ENCODE peak calls at places on chromosome 18, in four cellular contexts. One of them, this sample, is unnamed.

GRCh38 chr18:36688020-36688965 is 140.5 kb downstream of the TPGS2 start:
- DNase-seq in IMR-90: peak; percentile 74
- DNase-seq in endothelial cell of umbilical vein: peak; percentile 69
- DNase-seq in HT1080: peak; percentile 58
- DNase-seq in this sample: peak; percentile 66

GRCh38 chr18:23126352-23127056 is 8.8 kb upstream of the CABLES1 start:
- DNase-seq in IMR-90: no peak
- DNase-seq in endothelial cell of umbilical vein: no peak
- DNase-seq in HT1080: no peak
- DNase-seq in this sample: no peak

GRCh38 chr18:69651243-69651642 is 250.6 kb downstream of the DOK6 start:
- DNase-seq in IMR-90: no peak
- DNase-seq in HT1080: no peak
- DNase-seq in endothelial cell of umbilical vein: no peak
- DNase-seq in this sample: no peak

GRCh38 chr18:24446453-24446852 is 14.0 kb upstream of the HRH4 start:
- DNase-seq in endothelial cell of umbilical vein: no peak
- DNase-seq in IMR-90: no peak
- DNase-seq in HT1080: no peak
- DNase-seq in this sample: no peak

GRCh38 chr18:46736136-46736535 is 20.7 kb downstream of the ST8SIA5 start:
- DNase-seq in endothelial cell of umbilical vein: no peak
- DNase-seq in IMR-90: no peak
- DNase-seq in HT1080: no peak
- DNase-seq in this sample: no peak

GRCh38 chr18:50686409-50686808 is 126.5 kb downstream of the MAPK4 start:
- DNase-seq in endothelial cell of umbilical vein: no peak
- DNase-seq in HT1080: no peak
- DNase-seq in IMR-90: no peak
- DNase-seq in this sample: no peak

GRCh38 chr18:14089781-14090180 is 42.5 kb downstream of the ZNF519 start:
- DNase-seq in HT1080: no peak
- DNase-seq in endothelial cell of umbilical vein: no peak
- DNase-seq in IMR-90: peak; percentile 18
- DNase-seq in this sample: peak; percentile 19

GRCh38 chr18:51054764-51055163 is 24.8 kb downstream of the SMAD4 start:
- DNase-seq in IMR-90: peak; percentile 50
- DNase-seq in endothelial cell of umbilical vein: no peak
- DNase-seq in HT1080: no peak
- DNase-seq in this sample: peak; percentile 1

GRCh38 chr18:45056907-45057306 is 376.2 kb downstream of the SETBP1 start:
- DNase-seq in IMR-90: peak; percentile 33
- DNase-seq in HT1080: no peak
- DNase-seq in endothelial cell of umbilical vein: no peak
- DNase-seq in this sample: no peak

GRCh38 chr18:31643003-31643402 is 41.4 kb downstream of the B4GALT6 start:
- DNase-seq in IMR-90: peak; percentile 20
- DNase-seq in endothelial cell of umbilical vein: no peak
- DNase-seq in HT1080: no peak
- DNase-seq in this sample: no peak

GRCh38 chr18:67373636-67374035 is 142.9 kb downstream of the DSEL start:
- DNase-seq in IMR-90: no peak
- DNase-seq in HT1080: no peak
- DNase-seq in endothelial cell of umbilical vein: no peak
- DNase-seq in this sample: no peak

GRCh38 chr18:26215247-26215970 is 10.8 kb upstream of the TAF4B start:
- DNase-seq in HT1080: no peak
- DNase-seq in IMR-90: no peak
- DNase-seq in endothelial cell of umbilical vein: no peak
- DNase-seq in this sample: no peak

GRCh38 chr18:65221736-65222135 is 529.1 kb upstream of the CDH7 start:
- DNase-seq in endothelial cell of umbilical vein: no peak
- DNase-seq in HT1080: no peak
- DNase-seq in IMR-90: no peak
- DNase-seq in this sample: no peak

GRCh38 chr18:25433590-25433989 is 81.6 kb upstream of the ZNF521 start:
- DNase-seq in HT1080: no peak
- DNase-seq in endothelial cell of umbilical vein: no peak
- DNase-seq in IMR-90: no peak
- DNase-seq in this sample: no peak

GRCh38 chr18:43559507-43559906 is 282.2 kb upstream of the SYT4 start:
- DNase-seq in IMR-90: no peak
- DNase-seq in endothelial cell of umbilical vein: no peak
- DNase-seq in HT1080: no peak
- DNase-seq in this sample: no peak

GRCh38 chr18:75915941-75916640 is 488.6 kb upstream of the SMIM21 start:
- DNase-seq in IMR-90: no peak
- DNase-seq in HT1080: no peak
- DNase-seq in endothelial cell of umbilical vein: no peak
- DNase-seq in this sample: no peak

GRCh38 chr18:23377669-23378469 is 75.2 kb upstream of the RIOK3 start:
- DNase-seq in HT1080: peak; percentile 81
- DNase-seq in endothelial cell of umbilical vein: peak; percentile 90
- DNase-seq in IMR-90: peak; percentile 92
- DNase-seq in this sample: peak; percentile 85

GRCh38 chr18:74234326-74235171 is 57.2 kb downstream of the CYB5A start:
- DNase-seq in endothelial cell of umbilical vein: peak; percentile 7
- DNase-seq in HT1080: peak; percentile 43
- DNase-seq in IMR-90: peak; percentile 69
- DNase-seq in this sample: no peak

GRCh38 chr18:42328931-42329330 is 373.9 kb downstream of the PIK3C3 start:
- DNase-seq in IMR-90: no peak
- DNase-seq in endothelial cell of umbilical vein: no peak
- DNase-seq in HT1080: no peak
- DNase-seq in this sample: no peak

GRCh38 chr18:73614812-73615211 is 532.8 kb downstream of the FBXO15 start:
- DNase-seq in IMR-90: peak; percentile 88
- DNase-seq in HT1080: peak; percentile 98
- DNase-seq in endothelial cell of umbilical vein: no peak
- DNase-seq in this sample: peak; percentile 76

GRCh38 chr18:57523171-57523956 is 63.1 kb downstream of the FECH start:
- DNase-seq in IMR-90: no peak
- DNase-seq in HT1080: no peak
- DNase-seq in endothelial cell of umbilical vein: no peak
- DNase-seq in this sample: no peak

GRCh38 chr18:58753976-58754375 is 82.7 kb downstream of the MALT1 start:
- DNase-seq in endothelial cell of umbilical vein: no peak
- DNase-seq in HT1080: no peak
- DNase-seq in IMR-90: peak; percentile 38
- DNase-seq in this sample: no peak

GRCh38 chr18:24054130-24054529 is 39.6 kb downstream of the TTC39C start:
- DNase-seq in IMR-90: peak; percentile 47
- DNase-seq in endothelial cell of umbilical vein: no peak
- DNase-seq in HT1080: peak; percentile 76
- DNase-seq in this sample: peak; percentile 61

GRCh38 chr18:12031836-12032235 is 50.5 kb downstream of the IMPA2 start:
- DNase-seq in IMR-90: peak; percentile 79
- DNase-seq in HT1080: no peak
- DNase-seq in endothelial cell of umbilical vein: no peak
- DNase-seq in this sample: no peak

GRCh38 chr18:32378705-32379104 is 92.0 kb downstream of the GAREM1 start:
- DNase-seq in endothelial cell of umbilical vein: peak; percentile 7
- DNase-seq in HT1080: no peak
- DNase-seq in IMR-90: peak; percentile 90
- DNase-seq in this sample: no peak

GRCh38 chr18:25826377-25826776 is 264.0 kb downstream of the SS18 start:
- DNase-seq in HT1080: no peak
- DNase-seq in IMR-90: no peak
- DNase-seq in endothelial cell of umbilical vein: no peak
- DNase-seq in this sample: no peak

This sample was measured in A172.